ENCODE peak calls at places on chromosome 15, in seven cellular contexts. J is heart right ventricle; N is right lobe of liver; D is left colon; B is activated naive CD4-positive, alpha-beta T cell treated with anti-CD3 and anti-CD28 coated beads, Interleukin-2, amount 50 U/mL, for 16 hours; O is CD8-positive, alpha-beta memory T cell; A is WTC11. Q is an unnamed sample.

GRCh38 chr15:61038387-61038786 is 190.7 kb downstream of the RORA start:
- DNase-seq in J (peak), B (no peak), D (no peak), O (no peak), A (no peak), N (no peak), Q (no peak)

GRCh38 chr15:74302821-74303359 is 64.6 kb downstream of the CYP11A1 start:
- DNase-seq in J (peak), O (no peak), N (no peak), D (no peak), B (peak), A (peak), Q (no peak)

GRCh38 chr15:99741835-99742234 is 8.6 kb upstream of the LYSMD4 start:
- DNase-seq in A (no peak), D (no peak), J (no peak), O (no peak), N (no peak), B (no peak), Q (no peak)

GRCh38 chr15:95875141-95875643 is 455.3 kb upstream of the NR2F2 start:
- DNase-seq in J (peak), B (no peak), N (no peak), O (no peak), D (no peak), A (no peak), Q (no peak)

GRCh38 chr15:51846463-51847230 is 17.2 kb downstream of the TMOD3 start:
- DNase-seq in O (no peak), J (no peak), A (no peak), B (no peak), D (no peak), N (no peak), Q (no peak)

GRCh38 chr15:39774688-39775267 is 7.9 kb downstream of the FSIP1 start:
- DNase-seq in B (peak), D (no peak), J (no peak), N (no peak), O (peak), A (no peak), Q (no peak)

GRCh38 chr15:92869263-92869940 is 30.7 kb upstream of the CHD2 start:
- DNase-seq in A (no peak), N (no peak), B (no peak), O (no peak), J (no peak), D (no peak), Q (no peak)

GRCh38 chr15:43204016-43204901 is 16.6 kb downstream of the EPB42 start:
- DNase-seq in D (no peak), J (peak), A (peak), B (peak), O (peak), N (no peak), Q (peak)

GRCh38 chr15:90352109-90352893 is at the start of gene ZNF774:
- DNase-seq in D (peak), B (peak), A (peak), O (peak), N (peak), J (peak), Q (peak)

GRCh38 chr15:69713726-69714559 is 261.3 kb downstream of the RPLP1 start:
- DNase-seq in J (no peak), D (peak), B (peak), O (peak), N (no peak), A (no peak), Q (no peak)

GRCh38 chr15:36757189-36757814 is 177.9 kb downstream of the CDIN1 start:
- DNase-seq in J (no peak), N (no peak), D (no peak), O (no peak), A (no peak), B (no peak), Q (no peak)

GRCh38 chr15:88878720-88879184 is 16.6 kb downstream of the HAPLN3 start:
- DNase-seq in O (no peak), A (peak), J (no peak), N (no peak), D (no peak), B (peak), Q (no peak)

GRCh38 chr15:69225355-69226027 is 65.1 kb downstream of the GLCE start:
- DNase-seq in J (no peak), N (no peak), D (no peak), O (no peak), B (no peak), A (no peak), Q (no peak)